ENCODE peak calls at places on chromosomes 7 and 10, in five cellular contexts. C, J, K, B and U are unnamed samples.

GRCh38 chr10:122120008-122120744 is 131.2 kb downstream of the TACC2 start:
- DNase-seq in C (no peak), J (no peak), K (no peak), B (no peak), U (no peak)

GRCh38 chr7:70857793-70858545 is 274.0 kb upstream of the GALNT17 start:
- DNase-seq in C (no peak), J (no peak), K (no peak), B (no peak), U (no peak)

GRCh38 chr10:116792772-116793171 is 50.4 kb upstream of the HSPA12A start:
- DNase-seq in C (no peak), J (no peak), K (no peak), B (no peak), U (no peak)

GRCh38 chr10:63544418-63544817 is 23.2 kb downstream of the REEP3 start:
- DNase-seq in C (no peak), J (no peak), K (no peak), B (no peak), U (no peak)

GRCh38 chr10:59362184-59362966 is at the start of gene FAM13C:
- DNase-seq in C (peak), J (peak), K (peak), B (peak), U (peak)

GRCh38 chr10:79061441-79062315 is 7.1 kb upstream of the ZMIZ1 start:
- DNase-seq in C (peak), J (peak), K (peak), B (no peak), U (no peak)

GRCh38 chr7:94394399-94395140 is at the start of gene COL1A2:
- DNase-seq in C (peak), J (peak), K (peak), B (peak), U (peak)

GRCh38 chr7:80659120-80660055 is 20.9 kb downstream of the CD36 start:
- DNase-seq in C (no peak), J (no peak), K (no peak), B (peak), U (no peak)

GRCh38 chr7:99839560-99840011 is 11.8 kb downstream of the CYP3A43 start:
- DNase-seq in C (no peak), J (peak), K (no peak), B (no peak), U (no peak)

GRCh38 chr7:47453093-47454056 is 128.5 kb downstream of the TNS3 start:
- DNase-seq in C (peak), J (peak), K (peak), B (peak), U (no peak)

GRCh38 chr10:30531751-30532530 is 97.6 kb downstream of the LYZL2 start:
- DNase-seq in C (no peak), J (no peak), K (no peak), B (no peak), U (no peak)